ENCODE peak calls at places on chromosomes 7 and 10, in four cellular contexts. One of them, this sample, is unnamed.

GRCh38 chr7:90551036-90551435 is 45.1 kb upstream of the CDK14 start:
- DNase-seq in foreskin fibroblast: peak
- DNase-seq in WTC11: peak
- DNase-seq in T47D: no peak
- DNase-seq in this sample: no peak

GRCh38 chr7:29319719-29320521 is 125.3 kb downstream of the CHN2 start:
- DNase-seq in foreskin fibroblast: peak
- DNase-seq in WTC11: no peak
- DNase-seq in T47D: no peak
- DNase-seq in this sample: peak

GRCh38 chr7:121697731-121698396 is 175.1 kb upstream of the PTPRZ1 start:
- DNase-seq in T47D: no peak
- DNase-seq in WTC11: no peak
- DNase-seq in foreskin fibroblast: no peak
- DNase-seq in this sample: no peak

GRCh38 chr10:73940634-73941221 is 29.8 kb downstream of the PLAU start:
- DNase-seq in WTC11: peak
- DNase-seq in foreskin fibroblast: peak
- DNase-seq in T47D: peak
- DNase-seq in this sample: peak

GRCh38 chr10:124708246-124708779 is 35.9 kb downstream of the FAM53B start:
- DNase-seq in WTC11: no peak
- DNase-seq in foreskin fibroblast: no peak
- DNase-seq in T47D: no peak
- DNase-seq in this sample: no peak

GRCh38 chr7:3862774-3863173 is 561.7 kb downstream of the SDK1 start:
- DNase-seq in WTC11: peak
- DNase-seq in T47D: no peak
- DNase-seq in foreskin fibroblast: no peak
- DNase-seq in this sample: no peak

GRCh38 chr7:87831127-87831526 is 45.0 kb downstream of the SLC25A40 start:
- DNase-seq in foreskin fibroblast: no peak
- DNase-seq in T47D: no peak
- DNase-seq in WTC11: no peak
- DNase-seq in this sample: no peak

GRCh38 chr10:74289172-74289571 is 138.2 kb downstream of the ADK start:
- DNase-seq in WTC11: no peak
- DNase-seq in T47D: no peak
- DNase-seq in foreskin fibroblast: no peak
- DNase-seq in this sample: no peak

GRCh38 chr10:95211606-95212279 is 17.7 kb downstream of the ACSM6 start:
- DNase-seq in T47D: no peak
- DNase-seq in foreskin fibroblast: peak
- DNase-seq in WTC11: no peak
- DNase-seq in this sample: no peak

GRCh38 chr10:821322-821721 is 110.2 kb downstream of the LARP4B start:
- DNase-seq in foreskin fibroblast: no peak
- DNase-seq in WTC11: no peak
- DNase-seq in T47D: no peak
- DNase-seq in this sample: no peak

GRCh38 chr7:40698214-40698920 is 563.6 kb downstream of the SUGCT start:
- DNase-seq in foreskin fibroblast: peak
- DNase-seq in T47D: no peak
- DNase-seq in WTC11: no peak
- DNase-seq in this sample: no peak

GRCh38 chr10:6473430-6473829 is 106.6 kb downstream of the PRKCQ start:
- DNase-seq in WTC11: no peak
- DNase-seq in foreskin fibroblast: no peak
- DNase-seq in T47D: no peak
- DNase-seq in this sample: peak

GRCh38 chr7:118755067-118755625 is 530.6 kb downstream of the ANKRD7 start:
- DNase-seq in WTC11: no peak
- DNase-seq in T47D: no peak
- DNase-seq in foreskin fibroblast: no peak
- DNase-seq in this sample: no peak

GRCh38 chr10:117543245-117543998 is 876 bp downstream of the EMX2 start:
- DNase-seq in WTC11: peak
- DNase-seq in foreskin fibroblast: peak
- DNase-seq in T47D: no peak
- DNase-seq in this sample: no peak

GRCh38 chr7:73768661-73769480 is 1.2 kb downstream of the CLDN3 start:
- DNase-seq in WTC11: peak
- DNase-seq in foreskin fibroblast: peak
- DNase-seq in T47D: peak
- DNase-seq in this sample: no peak

GRCh38 chr7:29309041-29309860 is 114.7 kb downstream of the CHN2 start:
- DNase-seq in WTC11: no peak
- DNase-seq in foreskin fibroblast: no peak
- DNase-seq in T47D: peak
- DNase-seq in this sample: no peak

GRCh38 chr7:44396931-44397525 is 71.6 kb upstream of the CAMK2B start:
- DNase-seq in WTC11: no peak
- DNase-seq in T47D: no peak
- DNase-seq in foreskin fibroblast: peak
- DNase-seq in this sample: no peak

GRCh38 chr7:47806701-47807103 is 141.6 kb downstream of the PKD1L1 start:
- DNase-seq in WTC11: no peak
- DNase-seq in T47D: no peak
- DNase-seq in foreskin fibroblast: peak
- DNase-seq in this sample: peak

GRCh38 chr7:67267914-67268313 is 271.3 kb downstream of the TYW1 start:
- DNase-seq in WTC11: peak
- DNase-seq in T47D: no peak
- DNase-seq in foreskin fibroblast: no peak
- DNase-seq in this sample: no peak

GRCh38 chr10:100993986-100994708 is 5.5 kb upstream of the LZTS2 start:
- DNase-seq in foreskin fibroblast: peak
- DNase-seq in WTC11: no peak
- DNase-seq in T47D: peak
- DNase-seq in this sample: no peak

GRCh38 chr7:1090236-1090635 is 2.3 kb downstream of the GPER1 start:
- DNase-seq in T47D: no peak
- DNase-seq in foreskin fibroblast: no peak
- DNase-seq in WTC11: no peak
- DNase-seq in this sample: no peak

GRCh38 chr7:151459726-151460473 is 20.0 kb upstream of the CRYGN start:
- DNase-seq in T47D: peak
- DNase-seq in foreskin fibroblast: peak
- DNase-seq in WTC11: no peak
- DNase-seq in this sample: no peak

GRCh38 chr7:132002343-132002968 is 446.0 kb upstream of the PODXL start:
- DNase-seq in T47D: no peak
- DNase-seq in foreskin fibroblast: no peak
- DNase-seq in WTC11: no peak
- DNase-seq in this sample: no peak

GRCh38 chr7:20264623-20265022 is 47.4 kb upstream of the MACC1 start:
- DNase-seq in foreskin fibroblast: no peak
- DNase-seq in WTC11: no peak
- DNase-seq in T47D: no peak
- DNase-seq in this sample: no peak

GRCh38 chr10:132589681-132590080 is 52.1 kb downstream of the INPP5A start:
- DNase-seq in T47D: no peak
- DNase-seq in WTC11: peak
- DNase-seq in foreskin fibroblast: no peak
- DNase-seq in this sample: no peak

GRCh38 chr7:37359662-37360444 is 88.8 kb downstream of the ELMO1 start:
- DNase-seq in foreskin fibroblast: no peak
- DNase-seq in T47D: no peak
- DNase-seq in WTC11: no peak
- DNase-seq in this sample: no peak

GRCh38 chr10:27369832-27370231 is 129.2 kb upstream of the ACBD5 start:
- DNase-seq in foreskin fibroblast: peak
- DNase-seq in T47D: peak
- DNase-seq in WTC11: no peak
- DNase-seq in this sample: peak

GRCh38 chr10:85642421-85643170 is 724.0 kb downstream of the GRID1 start:
- DNase-seq in foreskin fibroblast: no peak
- DNase-seq in WTC11: no peak
- DNase-seq in T47D: peak
- DNase-seq in this sample: peak

GRCh38 chr7:12802070-12802469 is 114.6 kb downstream of the ARL4A start:
- DNase-seq in T47D: peak
- DNase-seq in WTC11: no peak
- DNase-seq in foreskin fibroblast: peak
- DNase-seq in this sample: no peak

GRCh38 chr10:78529262-78529661 is 495.6 kb downstream of the RPS24 start:
- DNase-seq in T47D: no peak
- DNase-seq in foreskin fibroblast: no peak
- DNase-seq in WTC11: no peak
- DNase-seq in this sample: no peak

GRCh38 chr10:60281331-60281730 is 108.3 kb downstream of the ANK3 start:
- DNase-seq in foreskin fibroblast: peak
- DNase-seq in WTC11: no peak
- DNase-seq in T47D: no peak
- DNase-seq in this sample: no peak

GRCh38 chr7:91079491-91079890 is 184.7 kb upstream of the FZD1 start:
- DNase-seq in WTC11: no peak
- DNase-seq in foreskin fibroblast: peak
- DNase-seq in T47D: no peak
- DNase-seq in this sample: no peak

GRCh38 chr10:69908071-69908470 is 106.4 kb downstream of the COL13A1 start:
- DNase-seq in WTC11: no peak
- DNase-seq in T47D: no peak
- DNase-seq in foreskin fibroblast: peak
- DNase-seq in this sample: no peak

GRCh38 chr10:68871731-68872342 is 29.3 kb upstream of the DDX50 start:
- DNase-seq in foreskin fibroblast: peak
- DNase-seq in WTC11: no peak
- DNase-seq in T47D: peak
- DNase-seq in this sample: no peak

GRCh38 chr10:11482306-11482705 is 129.1 kb downstream of the USP6NL start:
- DNase-seq in foreskin fibroblast: no peak
- DNase-seq in T47D: no peak
- DNase-seq in WTC11: no peak
- DNase-seq in this sample: no peak